ENCODE peak calls at places on chromosome 17, in five cellular contexts. One of them, this sample, is unnamed.

GRCh38 chr17:37726891-37727780 is 17.7 kb downstream of the HNF1B start:
- DNase-seq in GM20000: no peak
- DNase-seq in NCI-H1105: no peak
- DNase-seq in prostate gland: no peak
- DNase-seq in NCI-H1694: no peak
- DNase-seq in this sample: no peak

GRCh38 chr17:2911035-2911754 is 115.0 kb downstream of the RAP1GAP2 start:
- DNase-seq in prostate gland: no peak
- DNase-seq in GM20000: no peak
- DNase-seq in NCI-H1105: no peak
- DNase-seq in NCI-H1694: peak
- DNase-seq in this sample: no peak

GRCh38 chr17:31392002-31392855 is 754 bp downstream of the RAB11FIP4 start:
- DNase-seq in GM20000: no peak
- DNase-seq in prostate gland: no peak
- DNase-seq in NCI-H1694: no peak
- DNase-seq in NCI-H1105: no peak
- DNase-seq in this sample: no peak

GRCh38 chr17:2418572-2418971 is 17.7 kb upstream of the MNT start:
- DNase-seq in GM20000: no peak
- DNase-seq in NCI-H1105: no peak
- DNase-seq in NCI-H1694: no peak
- DNase-seq in prostate gland: no peak
- DNase-seq in this sample: peak

GRCh38 chr17:7688808-7689316 is 585 bp downstream of the WRAP53 start:
- DNase-seq in GM20000: no peak
- DNase-seq in prostate gland: no peak
- DNase-seq in NCI-H1694: no peak
- DNase-seq in NCI-H1105: no peak
- DNase-seq in this sample: no peak

GRCh38 chr17:29645516-29646051 is 22.9 kb upstream of the CORO6 start:
- DNase-seq in prostate gland: peak
- DNase-seq in GM20000: no peak
- DNase-seq in NCI-H1105: no peak
- DNase-seq in NCI-H1694: peak
- DNase-seq in this sample: peak

GRCh38 chr17:66795486-66795885 is 39.4 kb upstream of the CACNG5 start:
- DNase-seq in NCI-H1694: no peak
- DNase-seq in prostate gland: no peak
- DNase-seq in GM20000: no peak
- DNase-seq in NCI-H1105: no peak
- DNase-seq in this sample: no peak

GRCh38 chr17:32783602-32784001 is 93.3 kb downstream of the MYO1D start:
- DNase-seq in GM20000: peak
- DNase-seq in NCI-H1694: peak
- DNase-seq in prostate gland: peak
- DNase-seq in NCI-H1105: peak
- DNase-seq in this sample: no peak

GRCh38 chr17:10205549-10206185 is 7.3 kb upstream of the GAS7 start:
- DNase-seq in NCI-H1105: no peak
- DNase-seq in NCI-H1694: no peak
- DNase-seq in GM20000: no peak
- DNase-seq in prostate gland: no peak
- DNase-seq in this sample: no peak

GRCh38 chr17:83056583-83057396 is 22.6 kb upstream of the METRNL start:
- DNase-seq in prostate gland: no peak
- DNase-seq in NCI-H1105: no peak
- DNase-seq in NCI-H1694: no peak
- DNase-seq in GM20000: no peak
- DNase-seq in this sample: no peak

GRCh38 chr17:29162909-29163341 is 17.3 kb downstream of the MYO18A start:
- DNase-seq in GM20000: no peak
- DNase-seq in NCI-H1694: peak
- DNase-seq in NCI-H1105: no peak
- DNase-seq in prostate gland: no peak
- DNase-seq in this sample: no peak

GRCh38 chr17:31699281-31699680 is 159.8 kb downstream of the COPRS start:
- DNase-seq in prostate gland: no peak
- DNase-seq in NCI-H1694: no peak
- DNase-seq in GM20000: no peak
- DNase-seq in NCI-H1105: no peak
- DNase-seq in this sample: peak

GRCh38 chr17:38511126-38512108 is 83.2 kb downstream of the ARHGAP23 start:
- DNase-seq in GM20000: peak
- DNase-seq in prostate gland: no peak
- DNase-seq in NCI-H1694: no peak
- DNase-seq in NCI-H1105: no peak
- DNase-seq in this sample: no peak

GRCh38 chr17:80492343-80493136 is 16.1 kb upstream of the NPTX1 start:
- DNase-seq in NCI-H1694: no peak
- DNase-seq in GM20000: no peak
- DNase-seq in prostate gland: no peak
- DNase-seq in NCI-H1105: peak
- DNase-seq in this sample: no peak

GRCh38 chr17:12982224-12982623 is 35.6 kb downstream of the ELAC2 start:
- DNase-seq in prostate gland: no peak
- DNase-seq in GM20000: no peak
- DNase-seq in NCI-H1105: no peak
- DNase-seq in NCI-H1694: no peak
- DNase-seq in this sample: no peak

GRCh38 chr17:45370949-45371413 is 54.2 kb upstream of the MAP3K14 start:
- DNase-seq in prostate gland: no peak
- DNase-seq in NCI-H1694: no peak
- DNase-seq in GM20000: no peak
- DNase-seq in NCI-H1105: no peak
- DNase-seq in this sample: no peak

GRCh38 chr17:56819431-56820145 is 14.1 kb downstream of the C17orf67 start:
- DNase-seq in NCI-H1105: peak
- DNase-seq in NCI-H1694: peak
- DNase-seq in prostate gland: peak
- DNase-seq in GM20000: peak
- DNase-seq in this sample: peak

GRCh38 chr17:76562734-76563148 is 22.9 kb downstream of the PRCD start:
- DNase-seq in prostate gland: no peak
- DNase-seq in NCI-H1694: no peak
- DNase-seq in NCI-H1105: no peak
- DNase-seq in GM20000: no peak
- DNase-seq in this sample: no peak

GRCh38 chr17:11238710-11239109 is 2.3 kb upstream of the SHISA6 start:
- DNase-seq in GM20000: no peak
- DNase-seq in prostate gland: peak
- DNase-seq in NCI-H1694: no peak
- DNase-seq in NCI-H1105: no peak
- DNase-seq in this sample: no peak

GRCh38 chr17:82882715-82883446 is 43.1 kb upstream of the ZNF750 start:
- DNase-seq in prostate gland: peak
- DNase-seq in NCI-H1105: no peak
- DNase-seq in GM20000: no peak
- DNase-seq in NCI-H1694: no peak
- DNase-seq in this sample: no peak

GRCh38 chr17:31480067-31480466 is 88.6 kb downstream of the RAB11FIP4 start:
- DNase-seq in GM20000: no peak
- DNase-seq in NCI-H1105: no peak
- DNase-seq in prostate gland: no peak
- DNase-seq in NCI-H1694: no peak
- DNase-seq in this sample: no peak

GRCh38 chr17:27569257-27569722 is 61.7 kb upstream of the LGALS9 start:
- DNase-seq in NCI-H1694: no peak
- DNase-seq in NCI-H1105: no peak
- DNase-seq in prostate gland: no peak
- DNase-seq in GM20000: peak
- DNase-seq in this sample: peak